ENCODE peak calls at places on chromosome 15, in six cellular contexts. One of them, this sample, is unnamed.

GRCh38 chr15:77402740-77403379 is 17.0 kb downstream of the PEAK1 start:
- DNase-seq in adrenal gland: no peak
- DNase-seq in kidney: no peak
- DNase-seq in glutamatergic neuron: no peak
- DNase-seq in B cell: no peak
- DNase-seq in upper lobe of right lung: no peak
- DNase-seq in this sample: no peak

GRCh38 chr15:67574981-67575632 is 32.6 kb downstream of the MAP2K5 start:
- DNase-seq in adrenal gland: no peak
- DNase-seq in B cell: no peak
- DNase-seq in upper lobe of right lung: peak; percentile 66
- DNase-seq in kidney: no peak
- DNase-seq in glutamatergic neuron: no peak
- DNase-seq in this sample: no peak

GRCh38 chr15:31302778-31303433 is 23.7 kb upstream of the KLF13 start:
- DNase-seq in kidney: no peak
- DNase-seq in B cell: no peak
- DNase-seq in glutamatergic neuron: no peak
- DNase-seq in adrenal gland: no peak
- DNase-seq in upper lobe of right lung: peak; percentile 53
- DNase-seq in this sample: no peak

GRCh38 chr15:99303881-99304280 is 52.6 kb downstream of the LRRC28 start:
- DNase-seq in B cell: no peak
- DNase-seq in kidney: no peak
- DNase-seq in adrenal gland: no peak
- DNase-seq in glutamatergic neuron: no peak
- DNase-seq in upper lobe of right lung: no peak
- DNase-seq in this sample: no peak

GRCh38 chr15:60376677-60377095 is 21.1 kb downstream of the ANXA2 start:
- DNase-seq in adrenal gland: no peak
- DNase-seq in glutamatergic neuron: no peak
- DNase-seq in upper lobe of right lung: no peak
- DNase-seq in B cell: no peak
- DNase-seq in kidney: no peak
- DNase-seq in this sample: no peak

GRCh38 chr15:46080018-46080417 is 445.2 kb downstream of the SQOR start:
- DNase-seq in adrenal gland: no peak
- DNase-seq in upper lobe of right lung: no peak
- DNase-seq in kidney: no peak
- DNase-seq in glutamatergic neuron: peak; percentile 78
- DNase-seq in B cell: no peak
- DNase-seq in this sample: no peak

GRCh38 chr15:28118531-28118930 is 19.4 kb upstream of the OCA2 start:
- DNase-seq in upper lobe of right lung: peak; percentile 36
- DNase-seq in kidney: no peak
- DNase-seq in B cell: no peak
- DNase-seq in adrenal gland: no peak
- DNase-seq in glutamatergic neuron: no peak
- DNase-seq in this sample: no peak

GRCh38 chr15:76185716-76186115 is 125.6 kb downstream of the ETFA start:
- DNase-seq in upper lobe of right lung: no peak
- DNase-seq in glutamatergic neuron: peak; percentile 48
- DNase-seq in kidney: no peak
- DNase-seq in adrenal gland: no peak
- DNase-seq in B cell: no peak
- DNase-seq in this sample: no peak

GRCh38 chr15:74376226-74376625 is 8.8 kb upstream of the CYP11A1 start:
- DNase-seq in glutamatergic neuron: no peak
- DNase-seq in adrenal gland: no peak
- DNase-seq in kidney: peak; percentile 6
- DNase-seq in upper lobe of right lung: no peak
- DNase-seq in B cell: no peak
- DNase-seq in this sample: no peak

GRCh38 chr15:92617197-92618037 is 38.2 kb downstream of the FAM174B start:
- DNase-seq in upper lobe of right lung: peak; percentile 77
- DNase-seq in glutamatergic neuron: no peak
- DNase-seq in adrenal gland: peak; percentile 32
- DNase-seq in kidney: no peak
- DNase-seq in B cell: no peak
- DNase-seq in this sample: no peak

GRCh38 chr15:38707802-38708671 is 143.4 kb upstream of the RASGRP1 start:
- DNase-seq in upper lobe of right lung: no peak
- DNase-seq in adrenal gland: peak; percentile 28
- DNase-seq in B cell: peak; percentile 19
- DNase-seq in glutamatergic neuron: peak; percentile 28
- DNase-seq in kidney: no peak
- DNase-seq in this sample: no peak

GRCh38 chr15:99399612-99400011 is 148.3 kb downstream of the LRRC28 start:
- DNase-seq in upper lobe of right lung: no peak
- DNase-seq in B cell: no peak
- DNase-seq in kidney: no peak
- DNase-seq in glutamatergic neuron: no peak
- DNase-seq in adrenal gland: no peak
- DNase-seq in this sample: no peak

GRCh38 chr15:74500401-74500800 is 39.4 kb upstream of the UBL7 start:
- DNase-seq in adrenal gland: no peak
- DNase-seq in upper lobe of right lung: no peak
- DNase-seq in kidney: no peak
- DNase-seq in B cell: no peak
- DNase-seq in glutamatergic neuron: no peak
- DNase-seq in this sample: no peak

GRCh38 chr15:29698030-29698701 is 124.1 kb downstream of the TJP1 start:
- DNase-seq in upper lobe of right lung: no peak
- DNase-seq in B cell: no peak
- DNase-seq in glutamatergic neuron: no peak
- DNase-seq in kidney: no peak
- DNase-seq in adrenal gland: no peak
- DNase-seq in this sample: no peak

GRCh38 chr15:90187257-90187868 is 13.8 kb upstream of the SEMA4B start:
- DNase-seq in glutamatergic neuron: no peak
- DNase-seq in adrenal gland: no peak
- DNase-seq in upper lobe of right lung: no peak
- DNase-seq in B cell: no peak
- DNase-seq in kidney: no peak
- DNase-seq in this sample: no peak

GRCh38 chr15:62413786-62414185 is 248.7 kb upstream of the C2CD4B start:
- DNase-seq in upper lobe of right lung: no peak
- DNase-seq in B cell: no peak
- DNase-seq in glutamatergic neuron: no peak
- DNase-seq in adrenal gland: no peak
- DNase-seq in kidney: no peak
- DNase-seq in this sample: no peak

GRCh38 chr15:91989821-91990220 is 136.3 kb downstream of the SLCO3A1 start:
- DNase-seq in adrenal gland: no peak
- DNase-seq in upper lobe of right lung: no peak
- DNase-seq in glutamatergic neuron: no peak
- DNase-seq in B cell: no peak
- DNase-seq in kidney: no peak
- DNase-seq in this sample: no peak

GRCh38 chr15:43266834-43267233 is at the start of gene TGM5:
- DNase-seq in kidney: peak; percentile 85
- DNase-seq in glutamatergic neuron: no peak
- DNase-seq in adrenal gland: no peak
- DNase-seq in upper lobe of right lung: no peak
- DNase-seq in B cell: no peak
- DNase-seq in this sample: no peak

GRCh38 chr15:40142428-40142827 is 18.4 kb upstream of the BUB1B start:
- DNase-seq in glutamatergic neuron: no peak
- DNase-seq in upper lobe of right lung: no peak
- DNase-seq in kidney: no peak
- DNase-seq in B cell: no peak
- DNase-seq in adrenal gland: no peak
- DNase-seq in this sample: no peak

GRCh38 chr15:55694652-55695150 is 48.3 kb downstream of the PRTG start:
- DNase-seq in glutamatergic neuron: no peak
- DNase-seq in adrenal gland: no peak
- DNase-seq in kidney: no peak
- DNase-seq in B cell: no peak
- DNase-seq in upper lobe of right lung: no peak
- DNase-seq in this sample: no peak

GRCh38 chr15:33915571-33916407 is 52.5 kb upstream of the CHRM5 start:
- DNase-seq in B cell: no peak
- DNase-seq in kidney: no peak
- DNase-seq in glutamatergic neuron: peak; percentile 14
- DNase-seq in upper lobe of right lung: no peak
- DNase-seq in adrenal gland: no peak
- DNase-seq in this sample: no peak

GRCh38 chr15:69415381-69415780 is 1.2 kb downstream of the KIF23 start:
- DNase-seq in B cell: no peak
- DNase-seq in upper lobe of right lung: no peak
- DNase-seq in glutamatergic neuron: no peak
- DNase-seq in kidney: no peak
- DNase-seq in adrenal gland: no peak
- DNase-seq in this sample: no peak

GRCh38 chr15:85955501-85956391 is 123.9 kb upstream of the AGBL1 start:
- DNase-seq in glutamatergic neuron: no peak
- DNase-seq in upper lobe of right lung: no peak
- DNase-seq in kidney: no peak
- DNase-seq in B cell: no peak
- DNase-seq in adrenal gland: no peak
- DNase-seq in this sample: no peak

GRCh38 chr15:89167267-89168176 is 53.9 kb downstream of the RLBP1 start:
- DNase-seq in B cell: no peak
- DNase-seq in upper lobe of right lung: no peak
- DNase-seq in adrenal gland: peak; percentile 45
- DNase-seq in kidney: no peak
- DNase-seq in glutamatergic neuron: no peak
- DNase-seq in this sample: no peak

GRCh38 chr15:60917469-60918130 is 311.5 kb downstream of the RORA start:
- DNase-seq in B cell: no peak
- DNase-seq in glutamatergic neuron: no peak
- DNase-seq in kidney: peak; percentile 74
- DNase-seq in adrenal gland: peak; percentile 77
- DNase-seq in upper lobe of right lung: no peak
- DNase-seq in this sample: no peak

GRCh38 chr15:55816017-55816416 is 73.1 kb upstream of the PRTG start:
- DNase-seq in kidney: no peak
- DNase-seq in adrenal gland: no peak
- DNase-seq in B cell: no peak
- DNase-seq in glutamatergic neuron: no peak
- DNase-seq in upper lobe of right lung: no peak
- DNase-seq in this sample: no peak

GRCh38 chr15:25838191-25838870 is 24.8 kb downstream of the ATP10A start:
- DNase-seq in B cell: no peak
- DNase-seq in kidney: no peak
- DNase-seq in glutamatergic neuron: no peak
- DNase-seq in adrenal gland: no peak
- DNase-seq in upper lobe of right lung: no peak
- DNase-seq in this sample: no peak

GRCh38 chr15:75823860-75824613 is 19.2 kb upstream of the UBE2Q2 start:
- DNase-seq in B cell: no peak
- DNase-seq in glutamatergic neuron: no peak
- DNase-seq in upper lobe of right lung: no peak
- DNase-seq in adrenal gland: no peak
- DNase-seq in kidney: no peak
- DNase-seq in this sample: no peak

DNA sequence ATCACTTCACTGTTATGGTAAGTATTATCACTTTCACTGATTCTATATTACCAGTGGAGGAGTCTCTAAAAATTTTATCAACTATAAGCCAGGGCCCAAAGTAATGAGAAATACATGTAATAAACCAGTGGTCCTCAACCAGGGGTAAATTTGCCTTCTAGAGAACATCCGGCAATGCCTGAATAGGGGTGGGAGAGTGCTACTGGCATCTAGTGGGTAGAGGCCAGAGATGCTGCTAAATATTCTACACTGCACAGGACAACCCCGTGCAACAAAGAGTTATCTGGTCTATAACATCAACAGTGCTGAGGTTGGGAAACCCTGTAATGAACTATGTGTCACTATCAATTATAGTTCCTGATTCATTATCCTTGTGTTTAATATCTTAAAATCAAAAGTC is 2.2 kb downstream of the LYSMD2 start:
- DNase-seq in B cell: no peak
- DNase-seq in upper lobe of right lung: no peak
- DNase-seq in adrenal gland: no peak
- DNase-seq in kidney: no peak
- DNase-seq in glutamatergic neuron: no peak
- DNase-seq in this sample: no peak
- TF ChIP-seq CTCF in B cell: no peak
- TF ChIP-seq CTCF in upper lobe of right lung: no peak
- TF ChIP-seq CTCF in adrenal gland: no peak
- TF ChIP-seq CTCF in kidney: no peak
- TF ChIP-seq CTCF in glutamatergic neuron: no peak
- TF ChIP-seq CTCF in this sample: peak; percentile 19

DNA sequence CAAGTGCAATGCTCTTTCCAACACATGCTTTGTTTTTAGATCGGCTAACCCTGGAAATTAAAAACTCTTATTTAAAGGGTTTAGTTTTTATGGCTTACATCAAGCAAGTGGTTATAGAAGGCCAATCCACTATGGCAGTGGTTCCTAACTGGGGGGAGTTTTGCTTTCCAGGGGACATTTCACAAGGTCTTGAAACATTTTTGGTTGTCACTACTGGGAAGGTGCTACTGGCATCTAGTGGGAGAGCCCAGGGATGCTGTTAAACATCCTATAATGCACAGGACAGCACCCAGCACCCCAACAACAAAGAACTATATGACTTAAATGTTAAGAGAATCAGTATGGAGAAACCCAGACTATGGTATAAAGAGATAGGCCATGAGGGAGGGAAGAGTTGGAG is 439.0 kb downstream of the NTRK3 start:
- DNase-seq in adrenal gland: no peak
- DNase-seq in kidney: no peak
- DNase-seq in glutamatergic neuron: no peak
- DNase-seq in B cell: no peak
- DNase-seq in upper lobe of right lung: no peak
- DNase-seq in this sample: no peak
- TF ChIP-seq CTCF in adrenal gland: no peak
- TF ChIP-seq CTCF in kidney: no peak
- TF ChIP-seq CTCF in glutamatergic neuron: no peak
- TF ChIP-seq CTCF in B cell: no peak
- TF ChIP-seq CTCF in upper lobe of right lung: no peak
- TF ChIP-seq CTCF in this sample: no peak

GRCh38 chr15:49844390-49844789 is 223.5 kb downstream of the DTWD1 start:
- DNase-seq in upper lobe of right lung: no peak
- DNase-seq in B cell: no peak
- DNase-seq in kidney: no peak
- DNase-seq in adrenal gland: no peak
- DNase-seq in glutamatergic neuron: no peak
- DNase-seq in this sample: no peak
- TF ChIP-seq CTCF in upper lobe of right lung: no peak
- TF ChIP-seq CTCF in B cell: no peak
- TF ChIP-seq CTCF in kidney: no peak
- TF ChIP-seq CTCF in adrenal gland: no peak
- TF ChIP-seq CTCF in glutamatergic neuron: no peak
- TF ChIP-seq CTCF in this sample: no peak

DNA sequence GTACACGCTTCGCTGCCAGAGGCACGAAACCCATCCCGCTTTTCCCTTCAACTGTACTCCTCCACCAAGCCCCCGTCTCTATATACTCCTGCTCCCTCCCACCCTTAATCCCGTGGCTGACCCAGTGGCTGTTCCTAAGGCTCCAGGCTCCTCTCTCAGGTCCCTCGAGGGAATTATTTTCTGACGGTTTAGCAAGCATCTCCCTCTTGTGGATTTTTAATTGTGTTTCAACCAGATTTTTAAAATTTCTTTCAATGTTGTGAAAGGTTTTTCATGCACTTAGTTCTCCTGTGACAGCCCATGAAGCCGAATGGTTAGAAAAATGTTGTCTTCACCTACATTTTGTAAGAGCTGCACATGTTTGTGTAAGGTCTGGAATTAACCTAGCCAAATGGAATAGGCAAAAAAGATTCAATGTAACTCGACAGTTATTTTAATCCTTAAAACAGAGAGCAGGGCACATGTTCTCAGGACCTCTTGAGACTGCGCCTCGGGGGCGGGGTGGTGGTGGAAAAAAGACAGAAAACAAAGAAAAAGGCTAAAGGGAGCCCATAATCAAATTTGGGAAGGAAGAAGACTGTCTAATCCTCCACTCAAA is 569 bp upstream of the CSNK1G1 start:
- DNase-seq in B cell: no peak
- DNase-seq in adrenal gland: no peak
- DNase-seq in glutamatergic neuron: no peak
- DNase-seq in kidney: no peak
- DNase-seq in upper lobe of right lung: no peak
- DNase-seq in this sample: no peak
- TF ChIP-seq CTCF in B cell: peak; percentile 55
- TF ChIP-seq CTCF in adrenal gland: peak; percentile 82
- TF ChIP-seq CTCF in glutamatergic neuron: peak; percentile 38
- TF ChIP-seq CTCF in kidney: peak; percentile 28
- TF ChIP-seq CTCF in upper lobe of right lung: peak; percentile 39
- TF ChIP-seq CTCF in this sample: peak; percentile 89